ENCODE peak calls at places on chromosomes 12 and 14, in eight cellular contexts. R is NCI-H2081; K is astrocyte; O is CD8-positive, alpha-beta memory T cell; W is NCI-H1105 treated with DMSO at 0.1 percent for 48 hours; U is erythroblast; A is stimulated activated CD4-positive, alpha-beta T cell treated with anti-CD3 and anti-CD28 coated beads, Interleukin-4, amount 100 ng/mL, for 24 hours; C is AG20443. J is an unnamed sample.

GRCh38 chr12:112973712-112974305 is 4.5 kb upstream of the OAS2 start:
- DNase-seq in R (no peak), K (no peak), O (no peak), W (no peak), U (no peak), A (no peak), C (no peak), J (no peak)

GRCh38 chr12:60021235-60021634 is 425.4 kb downstream of the SLC16A7 start:
- DNase-seq in R (no peak), K (no peak), O (no peak), W (no peak), U (no peak), A (no peak), C (no peak), J (no peak)

GRCh38 chr14:65403231-65403630 is 9.3 kb upstream of the FUT8 start:
- DNase-seq in R (no peak), K (peak), O (no peak), W (no peak), U (no peak), A (no peak), C (peak), J (peak)

GRCh38 chr12:65825573-65826512 is 1.6 kb downstream of the HMGA2 start:
- DNase-seq in R (no peak), K (peak), O (no peak), W (no peak), U (peak), A (no peak), C (peak), J (no peak)

GRCh38 chr12:6460751-6461371 is 9.0 kb downstream of the TAPBPL start:
- DNase-seq in R (no peak), K (no peak), O (peak), W (no peak), U (no peak), A (peak), C (no peak), J (no peak)

GRCh38 chr14:59360923-59361794 is 104.0 kb downstream of the GPR135 start:
- DNase-seq in R (peak), K (peak), O (no peak), W (peak), U (peak), A (no peak), C (no peak), J (peak)

GRCh38 chr12:122505419-122506051 is 4.8 kb upstream of the ZCCHC8 start:
- DNase-seq in R (no peak), K (no peak), O (no peak), W (no peak), U (no peak), A (no peak), C (no peak), J (no peak)

GRCh38 chr12:12191008-12191407 is 75.8 kb downstream of the LRP6 start:
- DNase-seq in R (no peak), K (peak), O (no peak), W (no peak), U (no peak), A (no peak), C (no peak), J (no peak)